ENCODE peak calls at places on chromosomes 12 and 14, in five cellular contexts. O is stimulated activated CD8-positive, alpha-beta memory T cell treated with anti-CD3 and anti-CD28 coated beads, Interleukin-15, amount 100 ng/mL, for 24 hours; X is GOT3; U is ascending aorta; G is DMS79 treated with DMSO at 0.1 percent for 48 hours. J is an unnamed sample.
A peak's percentile ranks its signal among the peaks of the same experiment; 100 is the strongest.

GRCh38 chr14:37384870-37385596 is 187.3 kb downstream of the MIPOL1 start:
- DNase-seq in X (no peak), G (no peak), O (no peak), U (no peak), J (no peak)

GRCh38 chr14:53153702-53154112 is 584 bp upstream of the DDHD1 start:
- DNase-seq in U (no peak), O (no peak), G (no peak), X (no peak), J (no peak)

GRCh38 chr14:82182646-82183045 is 649.0 kb upstream of the SEL1L start:
- DNase-seq in O (no peak), G (no peak), U (no peak), X (no peak), J (no peak)

GRCh38 chr12:48814313-48815280 is 3.7 kb upstream of the CACNB3 start:
- DNase-seq in U (peak; percentile 92), X (peak; percentile 31), G (peak; percentile 66), O (peak; percentile 65), J (peak; percentile 69)

GRCh38 chr14:94056579-94057308 is 24.3 kb downstream of the DDX24 start:
- DNase-seq in O (no peak), U (no peak), X (no peak), G (no peak), J (no peak)

GRCh38 chr12:171743-172705 is 41.9 kb downstream of the SLC6A12 start:
- DNase-seq in X (no peak), U (no peak), O (no peak), G (no peak), J (no peak)

GRCh38 chr12:72444566-72444965 is 172.4 kb downstream of the TRHDE start:
- DNase-seq in O (no peak), G (no peak), U (no peak), X (no peak), J (no peak)

GRCh38 chr12:122874081-122874480 is 21.8 kb downstream of the VPS37B start:
- DNase-seq in X (no peak), U (peak; percentile 33), O (no peak), G (no peak), J (no peak)

GRCh38 chr14:68018598-68018997 is 199.0 kb downstream of the RAD51B start:
- DNase-seq in U (no peak), X (no peak), G (peak; percentile 37), O (no peak), J (no peak)

GRCh38 chr14:52044791-52045522 is 23.9 kb downstream of the NID2 start:
- DNase-seq in X (no peak), U (peak; percentile 79), G (no peak), O (no peak), J (no peak)

J was measured in DND-41.